ENCODE peak calls at places on chromosomes 6 and 20, in six cellular contexts. Z is WTC11, T is psoas muscle, A is HFFc6, Q is neural crest cell, M is GM10248. E is an unnamed sample.

GRCh38 chr20:54459279-54459678 is 16.1 kb upstream of the DOK5 start:
- DNase-seq in Z (no peak), T (no peak), A (no peak), Q (no peak), M (no peak), E (no peak)

GRCh38 chr20:33773412-33774089 is 37.6 kb upstream of the CHMP4B start:
- DNase-seq in Z (no peak), T (no peak), A (no peak), Q (no peak), M (peak; percentile 80), E (peak; percentile 69)

GRCh38 chr6:116666869-116667268 is 1.7 kb downstream of the ZUP1 start:
- DNase-seq in Z (no peak), T (no peak), A (no peak), Q (no peak), M (peak; percentile 45), E (no peak)

GRCh38 chr20:2745936-2746635 is 53.5 kb downstream of the EBF4 start:
- DNase-seq in Z (no peak), T (no peak), A (no peak), Q (no peak), M (no peak), E (no peak)

GRCh38 chr6:52546678-52547077 is 30.2 kb downstream of the TRAM2 start:
- DNase-seq in Z (no peak), T (no peak), A (no peak), Q (no peak), M (peak; percentile 65), E (no peak)

GRCh38 chr6:24321538-24322162 is 36.2 kb downstream of the DCDC2 start:
- DNase-seq in Z (no peak), T (no peak), A (no peak), Q (no peak), M (no peak), E (no peak)

GRCh38 chr6:68343901-68344300 is 291.2 kb upstream of the ADGRB3 start:
- DNase-seq in Z (peak; percentile 64), T (no peak), A (no peak), Q (peak; percentile 22), M (no peak), E (peak; percentile 34)

GRCh38 chr6:138403801-138404665 is at the start of gene HEBP2:
- DNase-seq in Z (peak; percentile 98), T (peak; percentile 95), A (peak; percentile 67), Q (peak; percentile 87), M (peak; percentile 92), E (peak; percentile 98)

GRCh38 chr20:11207749-11208502 is 534.1 kb upstream of the JAG1 start:
- DNase-seq in Z (no peak), T (no peak), A (peak; percentile 90), Q (no peak), M (no peak), E (no peak)

GRCh38 chr6:16985484-16986284 is 116.2 kb upstream of the STMND1 start:
- DNase-seq in Z (no peak), T (no peak), A (peak; percentile 93), Q (no peak), M (no peak), E (no peak)

GRCh38 chr20:1323256-1323655 is 5.7 kb downstream of the SDCBP2 start:
- DNase-seq in Z (no peak), T (no peak), A (no peak), Q (no peak), M (no peak), E (no peak)

DNA sequence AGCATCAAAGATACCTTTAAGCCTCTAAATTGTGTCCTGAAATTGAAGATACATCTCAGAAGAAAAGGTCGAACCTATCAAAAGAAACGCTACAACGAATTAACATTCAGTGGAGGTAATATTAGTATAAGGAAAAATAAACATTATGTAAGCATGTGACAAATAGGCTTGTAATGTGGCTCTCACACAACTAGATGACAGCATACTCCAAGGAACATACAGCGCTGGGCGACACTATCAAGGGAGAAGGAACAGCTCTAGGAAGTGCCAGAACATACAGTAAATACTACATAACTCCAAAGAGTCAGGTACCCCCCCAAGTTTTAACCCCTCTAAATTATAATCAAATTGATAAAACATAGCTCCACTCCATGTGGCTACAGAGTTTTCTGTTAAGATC is 103.5 kb downstream of the LAMP5 start:
- DNase-seq in Z (peak; percentile 43), T (no peak), A (peak; percentile 5), Q (no peak), M (no peak), E (no peak)
- TF ChIP-seq CTCF in Z (no peak), T (no peak), A (peak; percentile 31), Q (peak; percentile 59), M (peak; percentile 33), E (no peak)

GRCh38 chr6:143962644-143962929 is 45.5 kb downstream of the PLAGL1 start:
- DNase-seq in Z (no peak), T (peak; percentile 12), A (peak; percentile 18), Q (no peak), M (no peak), E (no peak)

GRCh38 chr6:143964667-143965066 is 43.4 kb downstream of the PLAGL1 start:
- DNase-seq in Z (peak; percentile 36), T (no peak), A (no peak), Q (no peak), M (no peak), E (no peak)

GRCh38 chr6:143963158-143963919 is 44.7 kb downstream of the PLAGL1 start:
- DNase-seq in Z (no peak), T (no peak), A (no peak), Q (no peak), M (no peak), E (no peak)

GRCh38 chr6:143959865-143960264 is 48.2 kb downstream of the PLAGL1 start:
- DNase-seq in Z (no peak), T (no peak), A (no peak), Q (no peak), M (no peak), E (no peak)

DNA sequence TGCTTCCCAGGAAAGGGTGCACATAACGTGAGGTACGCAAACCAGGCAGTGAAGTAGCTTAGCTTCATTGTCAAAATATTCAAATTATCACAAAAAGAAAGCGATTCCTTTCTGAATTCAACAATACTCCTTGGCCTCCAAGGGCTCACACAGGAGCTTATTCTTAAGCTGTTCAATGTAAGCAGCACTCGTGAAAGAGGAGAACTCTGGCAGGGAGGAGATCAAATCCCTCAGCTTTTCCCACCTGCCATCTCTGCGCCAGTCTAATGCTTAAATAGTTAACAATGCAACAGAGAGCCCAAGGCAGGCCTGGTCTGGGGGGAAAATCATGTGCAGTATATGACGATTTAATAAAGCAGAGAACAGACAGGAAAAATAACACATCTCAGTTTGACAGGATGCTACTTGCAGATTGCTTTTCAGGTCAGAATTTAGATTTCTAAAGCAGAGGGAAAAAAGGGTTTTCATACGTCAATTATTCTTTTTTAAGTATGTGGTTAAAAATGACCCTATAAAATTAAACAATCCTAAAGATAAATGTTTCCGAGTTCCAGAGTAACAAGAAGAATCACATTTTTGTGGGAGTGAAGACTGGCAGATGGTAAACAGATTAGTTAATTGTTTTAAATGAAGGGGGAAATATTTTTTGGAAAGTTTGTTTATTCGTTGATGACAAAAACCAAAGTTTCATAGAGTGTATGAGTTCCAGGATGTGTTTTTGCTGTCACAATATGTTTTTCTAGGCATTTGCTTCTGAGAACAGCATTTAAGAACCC is 46.0 kb downstream of the PLAGL1 start:
- DNase-seq in Z (no peak), T (no peak), A (no peak), Q (no peak), M (no peak), E (no peak)
- TF ChIP-seq CTCF in Z (no peak), T (no peak), A (no peak), Q (no peak), M (no peak), E (no peak)

GRCh38 chr20:50191566-50192363 is 1.1 kb downstream of the CEBPB start:
- DNase-seq in Z (peak; percentile 63), T (peak; percentile 53), A (peak; percentile 24), Q (peak; percentile 63), M (peak; percentile 64), E (peak; percentile 63)
- TF ChIP-seq CTCF in Z (no peak), T (peak; percentile 54), A (peak; percentile 72), Q (peak; percentile 72), M (peak; percentile 36), E (peak; percentile 62)

DNA sequence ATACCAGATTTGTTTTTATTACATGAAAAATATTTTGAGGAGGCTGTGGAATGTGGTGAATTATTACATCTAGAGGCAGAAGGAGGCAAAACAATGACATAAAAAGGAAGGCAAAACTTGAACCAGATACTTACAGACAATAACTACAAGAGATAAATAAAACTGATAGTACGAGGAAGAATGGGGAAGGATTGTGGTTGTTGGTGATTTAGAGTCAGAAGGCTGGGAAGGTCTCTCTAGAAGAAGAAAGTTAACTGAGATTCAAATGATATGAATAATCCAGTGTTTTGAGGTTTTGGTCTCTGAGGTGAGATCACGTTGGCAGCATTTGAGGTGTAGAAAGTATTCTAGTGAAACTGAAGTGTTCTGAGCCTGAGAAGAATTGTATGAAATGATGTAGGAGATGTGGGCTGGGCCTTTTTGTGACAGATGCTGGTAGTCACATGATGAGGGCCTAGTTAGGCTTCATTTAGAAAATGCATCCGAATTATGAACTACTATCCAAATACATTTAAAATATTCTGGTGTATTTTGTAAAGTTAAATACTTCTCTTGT is 589.1 kb downstream of the EYS start:
- DNase-seq in Z (no peak), T (no peak), A (no peak), Q (no peak), M (no peak), E (no peak)
- TF ChIP-seq CTCF in Z (no peak), T (no peak), A (no peak), Q (no peak), M (no peak), E (no peak)

GRCh38 chr6:168381726-168382458 is 59.1 kb upstream of the SMOC2 start:
- DNase-seq in Z (no peak), T (no peak), A (no peak), Q (no peak), M (no peak), E (no peak)
- TF ChIP-seq CTCF in Z (no peak), T (no peak), A (no peak), Q (no peak), M (no peak), E (no peak)

GRCh38 chr20:57904706-57905105 is 194.9 kb upstream of the PMEPA1 start:
- DNase-seq in Z (no peak), T (no peak), A (no peak), Q (no peak), M (no peak), E (no peak)

GRCh38 chr20:57901526-57901925 is 191.7 kb upstream of the PMEPA1 start:
- DNase-seq in Z (no peak), T (no peak), A (no peak), Q (no peak), M (no peak), E (no peak)

GRCh38 chr20:57900226-57900905 is 190.6 kb upstream of the PMEPA1 start:
- DNase-seq in Z (no peak), T (no peak), A (no peak), Q (no peak), M (no peak), E (no peak)

GRCh38 chr20:57899554-57899953 is 189.7 kb upstream of the PMEPA1 start:
- DNase-seq in Z (no peak), T (no peak), A (no peak), Q (no peak), M (no peak), E (no peak)

GRCh38 chr20:57902478-57902877 is 192.7 kb upstream of the PMEPA1 start:
- DNase-seq in Z (no peak), T (no peak), A (peak; percentile 70), Q (no peak), M (no peak), E (no peak)
- TF ChIP-seq CTCF in Z (no peak), T (no peak), A (peak; percentile 49), Q (no peak), M (no peak), E (no peak)

GRCh38 chr20:12394786-12395185 is 477.1 kb downstream of the BTBD3 start:
- DNase-seq in Z (peak; percentile 55), T (no peak), A (no peak), Q (no peak), M (no peak), E (no peak)
- TF ChIP-seq CTCF in Z (no peak), T (no peak), A (no peak), Q (no peak), M (no peak), E (no peak)

GRCh38 chr6:89604662-89605061 is 33.9 kb downstream of the LYRM2 start:
- DNase-seq in Z (peak; percentile 28), T (no peak), A (no peak), Q (no peak), M (no peak), E (no peak)
- TF ChIP-seq CTCF in Z (no peak), T (no peak), A (no peak), Q (no peak), M (no peak), E (no peak)

E was measured in activated CD8-positive, alpha-beta T cell treated with anti-CD3 and anti-CD28 coated beads for 36 hours.